ENCODE peak calls at places on chromosome 18, in seven cellular contexts. S is endothelial cell of umbilical vein, L is sigmoid colon, H is heart left ventricle, W is left ventricle myocardium inferior, K is mesendoderm, A is aorta. Q is an unnamed sample.

GRCh38 chr18:58891753-58892152 is 27.1 kb downstream of the ZNF532 start:
- DNase-seq in A (no peak), L (no peak), S (no peak), H (no peak), K (no peak), W (no peak), Q (no peak)

GRCh38 chr18:7084766-7085080 is 32.9 kb downstream of the LAMA1 start:
- DNase-seq in H (no peak), A (no peak), K (no peak), S (no peak), L (no peak), W (no peak), Q (no peak)

GRCh38 chr18:31795747-31796146 is 35.1 kb upstream of the SLC25A52 start:
- DNase-seq in W (no peak), A (no peak), H (no peak), S (no peak), K (no peak), L (no peak), Q (no peak)

GRCh38 chr18:79458917-79459803 is 63.4 kb downstream of the NFATC1 start:
- DNase-seq in S (peak; percentile 54), W (no peak), H (no peak), L (no peak), K (no peak), A (no peak), Q (no peak)

GRCh38 chr18:77341527-77341926 is 91.9 kb downstream of the GALR1 start:
- DNase-seq in K (peak; percentile 14), H (no peak), L (no peak), A (no peak), W (no peak), S (no peak), Q (no peak)

GRCh38 chr18:46250084-46250811 is 146.1 kb downstream of the HAUS1 start:
- DNase-seq in K (peak; percentile 60), S (peak; percentile 76), L (no peak), A (no peak), H (no peak), W (no peak), Q (peak; percentile 45)

GRCh38 chr18:64919971-64920370 is 771.1 kb upstream of the LINC00305 start:
- DNase-seq in A (no peak), K (no peak), L (no peak), S (no peak), H (no peak), W (no peak), Q (no peak)

GRCh38 chr18:61352611-61353010 is 19.4 kb downstream of the CDH20 start:
- DNase-seq in W (no peak), H (no peak), L (no peak), S (no peak), K (no peak), A (no peak), Q (no peak)

GRCh38 chr18:79056827-79057367 is 12.3 kb upstream of the ATP9B start:
- DNase-seq in H (no peak), S (no peak), A (no peak), W (no peak), K (no peak), L (no peak), Q (no peak)

GRCh38 chr18:3340015-3340681 is 78.2 kb downstream of the MYL12B start:
- DNase-seq in W (no peak), S (no peak), H (no peak), K (peak; percentile 32), L (no peak), A (no peak), Q (no peak)

GRCh38 chr18:5295231-5295920 is at the start of gene ZBTB14:
- DNase-seq in S (no peak), L (peak; percentile 79), W (peak; percentile 70), K (peak; percentile 67), A (peak; percentile 79), H (peak; percentile 77), Q (peak; percentile 61)

GRCh38 chr18:35171315-35171987 is 69.4 kb upstream of the ZNF397 start:
- DNase-seq in A (no peak), W (no peak), H (no peak), K (no peak), L (no peak), S (no peak), Q (no peak)

GRCh38 chr18:68121308-68121707 is 593.6 kb downstream of the TMX3 start:
- DNase-seq in S (no peak), W (no peak), L (no peak), H (no peak), A (no peak), K (peak; percentile 8), Q (no peak)

DNA sequence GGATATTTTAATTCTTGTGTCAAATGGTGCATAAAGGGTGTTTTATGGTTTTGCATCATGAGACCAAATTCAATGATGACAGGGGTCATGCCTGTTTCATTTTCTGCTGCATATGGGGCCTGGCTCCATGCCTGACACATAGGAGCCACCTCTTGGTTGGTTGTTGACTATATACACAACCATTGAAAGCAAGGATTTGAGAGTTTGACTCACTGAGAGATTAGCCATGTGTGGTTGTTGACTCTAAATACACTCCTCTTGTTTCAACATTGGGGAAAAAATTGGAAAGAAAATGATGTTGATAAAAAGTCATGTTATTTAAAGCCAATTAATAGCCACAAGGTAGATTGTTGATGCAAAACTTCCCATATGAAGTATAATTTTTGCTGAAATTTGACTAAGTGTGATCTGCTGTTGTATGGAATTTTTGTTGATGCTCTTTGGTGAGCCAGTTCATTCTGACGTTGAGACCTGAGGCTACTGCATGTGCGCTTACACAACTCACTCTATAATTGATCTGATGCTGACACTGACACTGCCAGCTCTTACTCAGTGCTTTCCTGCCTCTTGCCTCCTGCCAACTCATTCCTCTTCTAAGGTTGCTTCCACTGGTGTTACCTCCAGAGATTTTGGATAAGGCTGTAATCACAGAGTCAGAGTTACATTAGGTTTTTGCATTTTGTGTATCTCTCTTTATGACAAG is 446.2 kb upstream of the SLC14A2 start:
- DNase-seq in H (no peak), W (no peak), L (no peak), K (no peak), S (no peak), A (no peak), Q (no peak)
- H3K4me1 ChIP-seq in H (no peaks in the 10 kb centered on the region), W (no peaks in the 10 kb centered on the region), L (no peaks in the 10 kb centered on the region), K (no peaks in the 10 kb centered on the region), S (no peaks in the 10 kb centered on the region), A (no peaks in the 10 kb centered on the region), Q (no peaks in the 10 kb centered on the region)

DNA sequence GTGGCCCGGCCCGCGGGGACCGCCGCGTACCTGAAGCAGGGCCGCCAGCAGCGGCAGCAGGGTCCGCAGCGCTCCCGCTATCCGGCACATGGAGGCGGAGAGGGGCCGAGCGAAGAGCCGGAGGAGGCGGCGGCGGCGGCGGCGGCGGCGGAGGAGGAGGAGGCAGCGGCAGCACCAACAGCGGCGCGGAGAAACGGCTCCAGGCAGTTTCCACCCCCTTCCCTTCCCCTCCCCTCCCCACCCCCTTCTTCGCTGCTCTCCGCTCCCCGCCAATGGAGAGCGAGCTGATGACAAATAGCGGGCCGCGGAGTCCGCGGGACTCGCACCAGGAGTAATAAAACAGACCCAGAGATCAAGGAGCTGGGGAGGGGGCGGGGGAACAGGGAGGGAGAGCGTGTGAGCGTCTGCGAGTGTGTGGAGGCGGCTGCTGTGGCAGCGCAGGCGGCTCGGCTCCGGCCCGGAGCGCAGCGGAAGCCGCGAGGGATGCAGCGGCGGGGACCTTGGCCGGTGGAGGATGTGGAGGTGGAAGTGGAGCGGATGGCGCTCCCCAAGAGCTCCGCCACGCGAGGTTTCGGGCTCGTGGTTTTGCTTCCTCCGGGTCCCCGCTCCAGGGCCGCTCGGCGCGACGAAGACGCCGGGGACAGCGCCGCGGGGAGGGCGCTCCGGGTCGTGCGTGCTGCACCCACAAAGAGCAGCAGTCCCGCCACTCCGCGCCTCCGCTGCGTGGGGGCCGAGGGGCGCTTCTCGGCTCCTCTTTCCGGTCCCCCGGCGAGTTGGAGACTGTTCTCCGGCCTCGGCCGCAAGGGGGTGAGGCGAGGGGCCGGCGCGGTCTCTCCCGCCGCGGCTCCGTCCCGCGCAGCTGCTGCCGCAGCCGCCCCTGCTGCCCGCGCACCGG is at the start of gene CDH2:
- DNase-seq in L (peak; percentile 68), A (peak; percentile 69), K (peak; percentile 98), S (peak; percentile 79), H (peak; percentile 83), W (peak; percentile 70), Q (no peak)
- H3K27ac ChIP-seq in L (peak within 1 kb of the TSS; percentile 81), A (peak within 1 kb of the TSS; percentile 83), K (peak within 1 kb of the TSS; percentile 99), S (peak within 1 kb of the TSS; percentile 79), H (peak within 1 kb of the TSS; percentile 87), W (peak within 1 kb of the TSS; percentile 94), Q (no peak within 1 kb of the TSS)

DNA sequence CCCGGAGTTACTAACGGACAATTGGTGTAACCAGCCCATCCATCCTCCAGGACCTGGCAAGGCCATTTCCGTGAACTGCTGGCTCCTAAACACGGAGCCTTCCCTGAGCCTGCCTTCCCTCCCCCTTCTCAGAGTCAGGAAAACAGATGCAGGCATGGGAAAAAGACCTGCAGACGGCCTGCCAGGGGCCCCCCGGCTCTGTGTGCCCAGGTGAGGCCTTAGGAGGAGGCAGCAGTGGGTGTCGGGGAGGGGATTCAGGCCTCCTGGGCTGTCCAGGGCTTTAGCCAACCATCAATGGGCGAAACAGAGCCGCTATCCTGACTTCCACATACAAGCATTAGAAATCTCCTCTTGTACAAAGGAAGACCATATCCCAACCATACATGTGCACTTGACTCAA is 68.3 kb upstream of the BOD1L2 start:
- DNase-seq in L (no peak), W (no peak), K (no peak), S (no peak), H (no peak), A (no peak), Q (no peak)
- H3K27me3 ChIP-seq in L (peaks cover 14% of the 10 kb centered on the region), W (peaks cover 69% of the 10 kb centered on the region), K (no peaks in the 10 kb centered on the region), S (no peaks in the 10 kb centered on the region), H (no peaks in the 10 kb centered on the region), A (no peaks in the 10 kb centered on the region), Q (no peaks in the 10 kb centered on the region)

DNA sequence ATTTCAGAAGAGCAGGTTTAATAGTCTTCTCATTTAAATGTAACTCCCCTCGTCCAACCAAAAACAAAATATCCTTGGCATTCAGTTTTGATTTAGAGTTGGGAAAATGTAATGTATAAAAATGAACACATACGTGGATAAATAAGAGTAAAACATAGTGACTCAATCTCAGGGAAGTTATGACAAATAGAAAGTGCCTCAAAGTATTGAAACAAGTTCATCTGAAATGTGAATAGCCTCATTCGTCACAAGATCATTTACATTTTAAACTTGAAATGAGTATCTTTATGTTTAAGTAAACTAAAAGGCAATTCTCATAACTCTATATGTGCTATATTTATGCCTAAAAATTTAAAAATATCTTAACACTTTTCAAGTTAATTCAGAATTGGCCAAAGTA is 122.2 kb upstream of the SMAD7 start:
- DNase-seq in L (no peak), H (no peak), A (no peak), S (no peak), K (no peak), W (no peak), Q (no peak)
- H3K4me1 ChIP-seq in L (no peaks in the 10 kb centered on the region), H (no peaks in the 10 kb centered on the region), A (no peaks in the 10 kb centered on the region), S (no peaks in the 10 kb centered on the region), K (no peaks in the 10 kb centered on the region), W (peaks cover 13% of the 10 kb centered on the region), Q (no peaks in the 10 kb centered on the region)

GRCh38 chr18:470661-471501 is 29.6 kb downstream of the COLEC12 start:
- DNase-seq in S (peak; percentile 57), W (no peak), A (no peak), K (no peak), L (no peak), H (no peak), Q (no peak)
- H3K27ac ChIP-seq in S (no peak overlapping the region), W (peak overlapping the region; percentile 7), A (no peak overlapping the region), K (no peak overlapping the region), L (peak overlapping the region; percentile 7), H (no peak overlapping the region), Q (no peak overlapping the region)

DNA sequence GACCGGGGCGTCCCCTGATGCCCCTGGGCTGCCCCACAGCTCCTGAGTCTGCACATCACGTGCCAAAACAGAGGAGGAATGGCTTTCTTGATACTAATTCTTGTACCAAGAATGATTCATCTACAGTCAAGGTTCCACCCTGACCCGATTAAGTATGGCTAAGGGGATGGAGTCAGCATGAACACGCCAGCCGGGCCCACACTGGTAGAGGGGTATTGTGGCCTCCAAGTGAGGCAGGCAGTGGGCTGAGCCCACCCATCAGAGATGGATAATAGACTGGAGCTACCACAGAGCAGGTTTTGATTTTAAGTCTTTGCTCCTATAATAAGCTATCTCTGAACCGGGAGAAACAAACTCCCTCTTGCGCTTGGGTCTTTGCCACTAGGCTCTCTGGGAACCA is 17.9 kb upstream of the GNAL start:
- DNase-seq in A (no peak), L (no peak), S (no peak), H (no peak), W (no peak), K (no peak), Q (no peak)
- H3K27me3 ChIP-seq in A (no peaks in the 10 kb centered on the region), L (no peaks in the 10 kb centered on the region), S (no peaks in the 10 kb centered on the region), H (peaks cover 6% of the 10 kb centered on the region), W (peaks cover 62% of the 10 kb centered on the region), K (no peaks in the 10 kb centered on the region), Q (no peaks in the 10 kb centered on the region)